ENCODE peak calls at places on chromosomes 12 and 14, in five cellular contexts. O is stomach, C is GM12891, K is transverse colon, W is upper lobe of left lung. X is an unnamed sample.

GRCh38 chr12:50167026-50167742 is at the start of gene CERS5:
- DNase-seq in K (peak), O (peak), C (peak), W (peak), X (peak)

GRCh38 chr12:114481200-114481535 is 75.2 kb upstream of the TBX5 start:
- DNase-seq in O (no peak), W (no peak), K (no peak), C (no peak), X (no peak)

GRCh38 chr14:105075364-105076295 is 10.4 kb upstream of the GPR132 start:
- DNase-seq in K (peak), C (peak), W (peak), O (no peak), X (no peak)

GRCh38 chr14:103712633-103713247 is 2.5 kb downstream of the XRCC3 start:
- DNase-seq in K (no peak), C (no peak), O (peak), W (peak), X (no peak)

GRCh38 chr12:78531831-78532230 is 332.7 kb upstream of the SYT1 start:
- DNase-seq in K (no peak), O (no peak), W (no peak), C (no peak), X (no peak)

GRCh38 chr14:37253905-37254304 is 56.2 kb downstream of the MIPOL1 start:
- DNase-seq in C (no peak), K (no peak), W (no peak), O (no peak), X (no peak)

GRCh38 chr14:67515386-67516079 is 17.6 kb upstream of the PLEKHH1 start:
- DNase-seq in K (no peak), C (peak), W (no peak), O (peak), X (no peak)

GRCh38 chr14:69017706-69018105 is 38.6 kb upstream of the ACTN1 start:
- DNase-seq in K (no peak), O (no peak), W (no peak), C (no peak), X (no peak)

GRCh38 chr14:68974759-68975347 is 4.2 kb downstream of the ACTN1 start:
- DNase-seq in C (no peak), O (no peak), W (no peak), K (no peak), X (no peak)

GRCh38 chr12:62191747-62192485 is 68.3 kb upstream of the USP15 start:
- DNase-seq in W (peak), O (no peak), C (peak), K (no peak), X (no peak)

GRCh38 chr12:21545557-21545956 is 19.5 kb downstream of the SPX start:
- DNase-seq in K (no peak), W (no peak), C (no peak), O (no peak), X (no peak)

GRCh38 chr14:65832431-65833253 is 420.1 kb downstream of the FUT8 start:
- DNase-seq in K (no peak), W (no peak), O (no peak), C (no peak), X (no peak)

GRCh38 chr12:71610036-71610795 is 53.4 kb downstream of the ZFC3H1 start:
- DNase-seq in O (no peak), K (no peak), C (no peak), W (no peak), X (no peak)

GRCh38 chr12:71300772-71301675 is 138.6 kb upstream of the LGR5 start:
- DNase-seq in W (no peak), O (no peak), C (no peak), K (no peak), X (no peak)

GRCh38 chr12:26648584-26648983 is 184.4 kb downstream of the ITPR2 start:
- DNase-seq in K (no peak), C (no peak), O (no peak), W (no peak), X (no peak)
- TF ChIP-seq POLR2AphosphoS5 in K (no peak), C (no peak), O (no peak), W (no peak), X (no peak)

GRCh38 chr14:44505588-44505987 is 1.5 kb downstream of the FSCB start:
- DNase-seq in K (no peak), O (no peak), C (no peak), W (no peak), X (no peak)

GRCh38 chr14:44507183-44507582 is at the start of gene FSCB:
- DNase-seq in W (no peak), C (no peak), K (no peak), O (no peak), X (no peak)
- TF ChIP-seq POLR2AphosphoS5 in W (no peak), C (no peak), K (no peak), O (no peak), X (no peak)

DNA sequence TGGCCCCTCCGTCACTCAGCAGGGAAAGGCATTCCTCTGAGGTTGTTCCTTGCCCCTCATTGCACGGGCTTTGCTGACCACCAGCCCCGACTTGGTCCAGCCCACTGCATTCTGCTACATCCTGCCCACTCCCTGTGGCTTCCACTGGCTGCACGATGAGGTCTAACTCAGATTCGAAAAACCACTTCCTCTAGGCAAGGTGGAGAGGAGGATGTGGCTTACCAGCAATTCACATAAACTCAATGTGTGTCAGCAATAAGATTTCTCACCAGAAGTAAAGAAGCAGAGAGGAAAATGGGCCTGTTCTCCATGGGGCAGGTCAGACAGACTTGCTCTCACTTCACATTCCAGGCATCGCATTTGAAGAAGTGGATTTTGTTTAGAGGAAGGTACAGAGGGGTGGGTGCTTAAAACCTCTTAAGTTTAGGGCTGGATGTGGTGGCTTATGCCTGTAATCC is 14.7 kb downstream of the GPR68 start:
- DNase-seq in W (no peak), C (peak), K (peak), O (no peak), X (no peak)
- TF ChIP-seq POLR2AphosphoS5 in W (no peak), C (peak), K (no peak), O (no peak), X (no peak)

DNA sequence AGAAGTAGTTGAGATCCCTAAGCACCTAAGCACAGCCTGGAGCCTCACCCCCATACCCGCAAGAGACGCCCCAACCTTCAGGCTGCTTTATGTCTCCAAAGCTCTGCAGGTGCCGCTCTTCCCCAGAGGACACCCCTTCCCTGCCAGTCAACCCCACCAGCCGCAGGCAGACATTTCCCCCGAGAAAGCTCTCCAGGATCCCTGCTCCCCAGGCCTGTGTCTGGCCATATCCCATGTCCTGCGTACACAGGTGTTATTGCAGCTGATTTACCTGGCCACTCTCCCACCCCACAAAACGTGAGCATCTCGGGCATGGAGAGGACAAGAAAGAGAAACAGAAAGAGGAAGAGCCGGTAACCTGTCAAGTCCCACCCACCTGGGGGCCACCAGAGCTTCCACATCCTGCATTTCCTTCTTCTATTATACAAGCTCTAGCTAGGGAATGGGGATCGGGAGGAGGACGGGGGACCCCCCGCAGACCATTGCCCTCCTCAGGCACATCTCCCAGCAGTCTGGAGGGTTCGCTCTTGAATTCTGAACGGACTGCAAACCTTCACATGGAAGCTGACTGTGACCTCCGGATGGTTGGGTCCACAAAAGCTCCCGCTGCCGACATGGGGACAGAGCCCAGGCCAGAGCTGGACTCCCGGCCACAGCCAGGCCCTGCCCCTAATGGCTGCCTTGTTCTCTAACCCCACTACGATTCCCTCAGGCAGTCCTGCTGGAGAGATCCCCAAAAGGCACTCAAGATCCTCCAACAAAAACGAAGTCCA is 17.6 kb downstream of the CCDC88C start:
- DNase-seq in W (no peak), C (no peak), K (peak), O (peak), X (no peak)
- TF ChIP-seq POLR2AphosphoS5 in W (no peak), C (no peak), K (peak), O (no peak), X (no peak)

DNA sequence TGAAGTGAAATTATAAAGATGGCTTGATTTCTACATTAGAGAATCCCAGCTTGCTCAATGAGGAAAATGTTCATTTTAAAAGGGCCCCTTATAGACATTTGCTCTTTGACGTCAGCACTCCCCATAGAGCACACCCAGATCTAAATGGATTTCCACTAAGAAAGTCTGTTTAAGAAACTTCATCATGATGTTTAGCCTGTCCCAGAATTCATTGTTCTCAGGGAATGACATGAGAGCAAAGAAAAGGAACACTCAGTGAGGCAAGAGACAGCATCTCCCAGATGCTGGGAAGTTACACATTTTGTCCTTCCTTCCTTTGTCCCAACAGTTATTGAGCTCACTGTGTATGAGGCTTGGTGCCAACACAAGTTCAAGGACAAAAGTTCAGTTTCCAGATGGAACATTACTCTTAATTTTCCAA is 4.9 kb downstream of the PHLDA1 start:
- DNase-seq in K (no peak), O (no peak), C (no peak), W (no peak), X (no peak)
- TF ChIP-seq POLR2AphosphoS5 in K (peak), O (no peak), C (no peak), W (peak), X (no peak)

GRCh38 chr14:76828339-76829015 is 2.3 kb downstream of the LRRC74A start:
- DNase-seq in C (no peak), W (no peak), K (no peak), O (no peak), X (no peak)
- TF ChIP-seq POLR2AphosphoS5 in C (no peak), W (no peak), K (no peak), O (no peak), X (no peak)

GRCh38 chr12:55659486-55660385 is 23.0 kb downstream of the OR10P1 start:
- DNase-seq in K (peak), O (no peak), C (no peak), W (no peak), X (no peak)
- TF ChIP-seq POLR2AphosphoS5 in K (peak), O (no peak), C (no peak), W (no peak), X (peak)

DNA sequence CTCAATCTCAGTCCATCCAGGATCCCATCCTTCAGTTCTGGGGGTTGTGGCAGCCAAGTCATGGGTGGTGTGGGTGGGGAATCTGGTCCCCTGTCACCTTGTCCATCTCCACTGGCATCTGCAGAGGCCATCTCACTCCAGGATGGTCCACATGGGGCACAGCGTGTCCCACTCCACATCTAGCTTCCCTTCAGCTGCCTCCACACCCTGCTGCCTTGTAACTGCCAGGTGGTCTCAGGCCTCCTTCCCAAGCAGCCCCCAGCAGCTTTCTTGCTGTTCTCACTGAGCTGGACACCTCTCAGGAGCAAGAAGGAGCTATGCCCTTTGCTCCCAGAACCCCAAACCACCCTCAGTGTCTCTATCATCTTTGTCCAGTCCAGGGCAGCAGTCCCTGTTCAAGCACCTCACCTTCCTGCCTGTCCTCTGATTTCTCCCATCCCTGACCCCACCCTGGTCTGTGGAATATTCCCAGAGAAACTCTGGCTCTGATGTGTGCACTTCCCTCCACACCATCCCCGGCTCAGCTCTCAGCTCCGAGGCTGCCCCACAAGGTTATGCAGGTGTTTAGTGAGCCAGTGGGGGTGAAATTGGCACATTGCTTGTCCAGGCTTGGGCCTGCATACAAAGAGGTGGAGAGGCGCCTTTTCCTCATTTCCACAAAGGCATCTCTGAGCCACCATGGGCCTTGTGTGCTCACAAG is 13.7 kb upstream of the DYNC1H1 start:
- DNase-seq in O (no peak), K (no peak), W (no peak), C (no peak), X (no peak)
- TF ChIP-seq POLR2AphosphoS5 in O (no peak), K (no peak), W (no peak), C (no peak), X (no peak)

DNA sequence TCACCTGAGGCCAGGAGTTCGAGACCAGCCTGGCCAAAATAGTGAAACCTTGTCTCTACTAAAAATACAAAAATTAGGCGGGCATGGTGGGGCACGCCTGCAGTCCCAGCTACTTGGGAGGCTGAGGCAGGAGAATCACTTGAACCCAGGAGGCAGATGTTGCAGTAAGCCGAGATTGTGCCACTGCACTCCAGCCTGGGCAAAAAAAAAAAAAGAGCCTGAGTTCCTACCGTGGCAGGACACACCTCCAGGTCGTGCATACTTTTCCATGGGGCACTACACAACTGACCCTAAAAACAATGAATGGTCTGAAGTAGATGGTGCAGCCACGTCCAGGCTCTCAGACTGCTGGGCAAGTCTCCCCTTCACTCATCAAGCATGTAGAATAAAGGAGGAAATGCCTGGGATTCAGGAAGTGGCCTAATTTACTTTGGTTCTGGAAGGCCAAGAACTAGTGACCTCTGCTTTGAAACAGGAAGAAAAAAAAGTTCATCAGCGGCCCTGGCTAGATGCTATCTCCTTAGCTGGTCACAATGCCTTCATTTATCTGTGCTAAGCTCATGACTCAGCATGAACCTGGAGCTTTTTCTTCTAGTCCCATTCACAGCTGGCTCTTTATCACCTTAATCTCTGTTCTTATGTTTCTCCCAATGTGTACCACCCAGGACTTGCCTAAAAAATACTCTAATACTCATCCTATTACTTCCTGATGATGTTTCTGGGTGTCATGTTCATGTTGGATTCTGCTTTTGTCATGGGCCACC is 55.8 kb upstream of the OR6J1 start:
- DNase-seq in C (no peak), K (no peak), O (no peak), W (no peak), X (no peak)
- TF ChIP-seq POLR2AphosphoS5 in C (no peak), K (no peak), O (no peak), W (no peak), X (no peak)

DNA sequence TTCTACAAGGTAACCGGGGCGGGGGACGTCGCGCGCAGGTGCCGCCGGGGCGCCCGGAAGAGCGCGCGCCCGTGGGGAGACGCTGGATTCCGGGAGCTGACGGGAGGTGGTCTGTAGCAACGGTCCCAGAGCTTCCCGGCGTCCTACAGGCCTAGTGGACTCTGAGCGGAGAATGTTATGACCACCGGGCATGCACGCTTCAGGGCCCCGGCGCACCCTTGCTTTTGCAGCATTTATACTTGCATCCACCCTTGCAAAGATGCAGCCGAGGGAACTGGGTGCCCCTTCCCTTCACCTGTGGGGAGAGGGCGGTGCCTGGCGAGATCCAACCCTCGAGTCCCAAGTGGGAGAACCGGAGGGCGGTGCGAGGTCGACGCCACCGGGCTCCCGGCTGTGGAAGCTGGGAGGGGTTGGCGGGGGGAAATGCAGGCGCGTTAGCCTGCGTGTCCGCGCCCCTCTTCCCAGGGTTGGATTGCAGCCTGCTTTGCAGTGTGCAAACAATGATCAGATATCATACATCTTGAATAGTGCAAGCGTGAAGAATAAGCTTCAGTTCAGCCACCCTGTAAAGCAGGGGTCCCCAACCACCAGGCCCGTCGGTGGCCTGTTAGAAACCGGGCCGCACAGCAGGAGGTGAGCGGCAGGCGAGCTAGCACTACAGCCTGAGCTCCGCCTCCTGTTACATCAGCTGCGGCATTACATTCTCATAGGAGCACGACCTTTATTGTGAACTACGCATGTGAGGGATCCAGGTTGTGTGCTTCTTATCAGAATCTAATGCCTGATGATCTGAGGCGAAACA is 576 bp downstream of the ERP29 start:
- DNase-seq in K (peak), W (peak), C (no peak), O (peak), X (no peak)
- TF ChIP-seq POLR2AphosphoS5 in K (peak), W (no peak), C (peak), O (peak), X (peak)

X was measured in esophagus muscularis mucosa.